ENCODE peak calls at places on chromosomes 16 and 17, in six cellular contexts. M is stimulated activated naive CD8-positive, alpha-beta T cell treated with anti-CD3 and anti-CD28 coated beads, Interleukin-15, amount 100 ng/mL, for 72 hours; A is GOT3; X is GM20000; Q is MG63; N is immature natural killer cell. B is an unnamed sample.

GRCh38 chr16:81101702-81102101 is 5.5 kb upstream of the GCSH start:
- DNase-seq in X (no peak), A (no peak), M (no peak), N (no peak), Q (no peak), B (no peak)

GRCh38 chr16:77789646-77790370 is 1.4 kb downstream of the VAT1L start:
- DNase-seq in A (no peak), N (no peak), M (no peak), Q (no peak), X (no peak), B (no peak)

GRCh38 chr17:77802811-77803220 is 155.7 kb upstream of the TNRC6C start:
- DNase-seq in M (no peak), X (no peak), Q (no peak), N (no peak), A (no peak), B (no peak)

GRCh38 chr16:15827299-15827698 is 29.5 kb downstream of the MYH11 start:
- DNase-seq in N (no peak), Q (no peak), X (no peak), M (no peak), A (no peak), B (no peak)

GRCh38 chr17:72387487-72387886 is 266.7 kb downstream of the SOX9 start:
- DNase-seq in M (no peak), Q (peak; percentile 75), X (no peak), A (no peak), N (no peak), B (no peak)

GRCh38 chr16:51522902-51523301 is 371.8 kb upstream of the SALL1 start:
- DNase-seq in Q (no peak), A (no peak), M (no peak), X (no peak), N (no peak), B (no peak)

GRCh38 chr16:26365555-26365954 is 673.8 kb downstream of the HS3ST4 start:
- DNase-seq in N (no peak), M (no peak), X (no peak), A (no peak), Q (no peak), B (no peak)

GRCh38 chr17:40791116-40791515 is 8.6 kb downstream of the KRT28 start:
- DNase-seq in A (no peak), N (no peak), X (no peak), Q (no peak), M (no peak), B (no peak)

GRCh38 chr16:3207086-3207953 is 19.3 kb downstream of the OR1F1 start:
- DNase-seq in X (no peak), M (no peak), Q (no peak), A (no peak), N (no peak), B (no peak)

GRCh38 chr17:38967290-38967738 is at the start of gene FBXO47:
- DNase-seq in N (peak; percentile 77), Q (peak; percentile 98), M (peak; percentile 89), X (peak; percentile 77), A (peak; percentile 40), B (peak; percentile 73)

GRCh38 chr16:68450741-68451140 is 2.4 kb upstream of the SMPD3 start:
- DNase-seq in X (no peak), M (no peak), A (no peak), Q (no peak), N (no peak), B (no peak)

GRCh38 chr16:83728518-83728917 is 79.3 kb upstream of the HSBP1 start:
- DNase-seq in A (no peak), N (no peak), Q (no peak), X (no peak), M (no peak), B (no peak)

GRCh38 chr17:32586666-32587065 is 99.9 kb downstream of the CDK5R1 start:
- DNase-seq in A (no peak), M (no peak), X (no peak), Q (no peak), N (no peak), B (no peak)

GRCh38 chr16:88302666-88303065 is 80.1 kb upstream of the ZNF469 start:
- DNase-seq in M (no peak), X (no peak), Q (no peak), N (no peak), A (no peak), B (no peak)

GRCh38 chr16:2473999-2474876 is 689 bp upstream of the TBC1D24 start:
- DNase-seq in M (peak; percentile 57), X (peak; percentile 90), N (peak; percentile 52), A (no peak), Q (peak; percentile 51), B (peak; percentile 35)

GRCh38 chr16:1514507-1514906 is 19.0 kb upstream of the TMEM204 start:
- DNase-seq in N (no peak), M (no peak), X (no peak), A (no peak), Q (no peak), B (no peak)

GRCh38 chr17:37737971-37738370 is 6.9 kb downstream of the HNF1B start:
- DNase-seq in M (no peak), A (no peak), X (no peak), N (no peak), Q (no peak), B (no peak)

GRCh38 chr17:34579979-34580684 is 750 bp downstream of the TMEM132E start:
- DNase-seq in X (no peak), Q (peak; percentile 55), N (no peak), M (peak; percentile 18), A (no peak), B (peak; percentile 7)

GRCh38 chr16:87806608-87807546 is 41.1 kb upstream of the KLHDC4 start:
- DNase-seq in M (peak; percentile 86), X (no peak), N (no peak), A (peak; percentile 12), Q (peak; percentile 86), B (peak; percentile 44)

GRCh38 chr16:75304521-75305363 is 53.3 kb upstream of the BCAR1 start:
- DNase-seq in M (no peak), A (no peak), X (no peak), N (no peak), Q (peak; percentile 85), B (no peak)

GRCh38 chr17:34797724-34798123 is 163.5 kb downstream of the CCT6B start:
- DNase-seq in X (peak; percentile 38), A (no peak), Q (peak; percentile 31), N (no peak), M (peak; percentile 11), B (peak; percentile 6)

B was measured in T-helper 2 cell treated with Interferon-gamma antibody and Interleukin-4, amounts not matched to agents 5 μg/mL and 100 μg/mL, for 36 hours.